ENCODE peak calls at places on chromosomes 4 and X, in ten cellular contexts. R is activated CD8-positive, alpha-beta T cell treated with anti-CD3 and anti-CD28 coated beads, Interleukin-2, amount 10 ng/mL, durations not matched to agents 7 days and 5 days; N is IMR-90; A is non-pigmented ciliary epithelial cell; W is T-helper 2 cell; M is NAMALWA; X is fibroblast of lung; U is MV-4-11; P is stimulated activated naive B cell treated with anti-CD40 and anti-IgM and Interleukin-4, amounts not matched to agents 10 μg/mL and 1 μg/mL and 100 μg/mL, for 72 hours; L is glutamatergic neuron. Y is an unnamed sample.
A peak's percentile ranks its signal among the peaks of the same experiment; 100 is the strongest.

GRCh38 chr4:681736-682451 is 7.1 kb downstream of the SLC49A3 start:
- DNase-seq in R (peak; percentile 62), N (no peak), P (no peak), U (no peak), M (peak; percentile 52), A (no peak), X (no peak), L (peak; percentile 27), W (peak; percentile 32), Y (no peak)

GRCh38 chr4:73619351-73619750 is 885 bp downstream of the RASSF6 start:
- DNase-seq in M (peak; percentile 67), X (no peak), W (no peak), L (no peak), R (no peak), P (no peak), N (no peak), U (no peak), A (no peak), Y (no peak)

GRCh38 chr4:101307901-101308300 is 39.4 kb downstream of the PPP3CA start:
- DNase-seq in A (no peak), L (no peak), X (no peak), U (no peak), M (no peak), P (no peak), N (no peak), W (no peak), R (no peak), Y (no peak)

GRCh38 chrX:21766101-21766500 is 8.2 kb upstream of the SMPX start:
- DNase-seq in X (no peak), A (no peak), N (no peak), U (no peak), P (no peak), W (no peak), L (no peak), M (no peak), R (no peak), Y (no peak)

GRCh38 chrX:64977830-64978229 is 1.6 kb upstream of the ZC4H2 start:
- DNase-seq in P (no peak), N (peak; percentile 28), A (no peak), W (no peak), M (no peak), L (no peak), X (peak; percentile 3), U (no peak), R (no peak), Y (no peak)

GRCh38 chr4:15649914-15650545 is 5.1 kb downstream of the FBXL5 start:
- DNase-seq in R (peak; percentile 81), X (peak; percentile 46), W (peak; percentile 36), L (peak; percentile 19), U (peak; percentile 55), P (peak; percentile 30), N (peak; percentile 63), M (peak; percentile 87), A (no peak), Y (no peak)

GRCh38 chr4:140103676-140104075 is 50.3 kb downstream of the MAML3 start:
- DNase-seq in X (peak; percentile 64), W (no peak), A (no peak), M (no peak), U (peak; percentile 73), N (peak; percentile 62), P (peak; percentile 13), R (peak; percentile 73), L (no peak), Y (no peak)

GRCh38 chr4:7565483-7565882 is 130.8 kb upstream of the PSAPL1 start:
- DNase-seq in X (no peak), A (no peak), R (no peak), P (no peak), N (no peak), L (no peak), W (no peak), U (no peak), M (no peak), Y (no peak)

GRCh38 chr4:187027231-187027760 is 303.6 kb upstream of the FAT1 start:
- DNase-seq in A (no peak), M (no peak), U (no peak), N (peak; percentile 47), W (no peak), P (no peak), X (no peak), R (no peak), L (no peak), Y (no peak)

GRCh38 chrX:30304866-30305265 is 4.3 kb downstream of the NR0B1 start:
- DNase-seq in R (no peak), N (no peak), M (no peak), P (no peak), W (no peak), A (no peak), L (no peak), X (no peak), U (no peak), Y (no peak)

GRCh38 chr4:105025263-105026017 is 121.2 kb upstream of the TET2 start:
- DNase-seq in P (no peak), N (no peak), W (no peak), A (no peak), M (no peak), L (no peak), X (no peak), R (no peak), U (no peak), Y (no peak)

GRCh38 chr4:173878701-173879100 is 348.7 kb upstream of the HAND2 start:
- DNase-seq in M (no peak), X (peak; percentile 51), L (no peak), P (no peak), W (no peak), R (no peak), N (peak; percentile 83), A (no peak), U (no peak), Y (no peak)

GRCh38 chr4:6815029-6815836 is 32.7 kb downstream of the KIAA0232 start:
- DNase-seq in U (no peak), M (no peak), L (no peak), X (no peak), A (no peak), R (no peak), W (no peak), P (no peak), N (no peak), Y (no peak)

GRCh38 chr4:27184508-27185155 is 324.0 kb downstream of the STIM2 start:
- DNase-seq in U (no peak), N (no peak), R (no peak), L (no peak), W (no peak), X (no peak), P (no peak), M (no peak), A (no peak), Y (no peak)

GRCh38 chr4:23068756-23069155 is 376.0 kb downstream of the GBA3 start:
- DNase-seq in P (no peak), A (no peak), U (no peak), W (no peak), M (no peak), L (no peak), X (no peak), N (no peak), R (no peak), Y (no peak)

GRCh38 chrX:68942797-68943196 is 114.0 kb downstream of the EFNB1 start:
- DNase-seq in X (no peak), N (no peak), R (no peak), L (no peak), U (no peak), A (no peak), W (no peak), P (no peak), M (no peak), Y (no peak)

GRCh38 chrX:47515941-47516649 is 33.1 kb upstream of the ZNF41 start:
- DNase-seq in L (no peak), N (peak; percentile 45), W (no peak), R (no peak), M (no peak), X (peak; percentile 84), P (no peak), U (peak; percentile 75), A (no peak), Y (no peak)

GRCh38 chr4:635851-636627 is 10.7 kb downstream of the PDE6B start:
- DNase-seq in L (no peak), W (no peak), R (no peak), U (no peak), X (no peak), P (no peak), A (no peak), N (no peak), M (no peak), Y (no peak)

GRCh38 chr4:38128478-38129451 is 168.6 kb downstream of the PTTG2 start:
- DNase-seq in W (peak; percentile 41), L (no peak), R (peak; percentile 63), P (peak; percentile 35), M (no peak), N (peak; percentile 89), U (peak; percentile 26), X (peak; percentile 56), A (no peak), Y (peak; percentile 72)

GRCh38 chrX:103774070-103774642 is 2.5 kb upstream of the PLP1 start:
- DNase-seq in P (no peak), W (no peak), M (peak; percentile 3), X (peak; percentile 25), R (no peak), A (no peak), N (peak; percentile 52), L (no peak), U (peak; percentile 3), Y (peak; percentile 16)

GRCh38 chrX:49860867-49861535 is 18.3 kb upstream of the USP27X start:
- DNase-seq in N (no peak), P (no peak), A (no peak), R (no peak), X (no peak), W (no peak), M (no peak), L (no peak), U (no peak), Y (no peak)

GRCh38 chr4:89939464-89939863 is 44.8 kb downstream of the MMRN1 start:
- DNase-seq in P (no peak), A (no peak), L (no peak), X (no peak), W (no peak), N (no peak), U (no peak), M (no peak), R (no peak), Y (no peak)

GRCh38 chrX:113473418-113473817 is 632.8 kb upstream of the AMOT start:
- DNase-seq in X (no peak), M (no peak), W (no peak), A (no peak), P (no peak), N (no peak), L (no peak), U (peak; percentile 18), R (no peak), Y (no peak)

GRCh38 chrX:149641832-149642231 is 10.2 kb upstream of the TMEM185A start:
- DNase-seq in U (no peak), N (no peak), W (no peak), R (no peak), A (no peak), L (no peak), X (no peak), P (no peak), M (no peak), Y (no peak)

GRCh38 chr4:38610844-38611550 is 53.0 kb upstream of the KLF3 start:
- DNase-seq in X (no peak), P (no peak), N (no peak), U (no peak), W (no peak), R (no peak), M (no peak), A (no peak), L (no peak), Y (no peak)

GRCh38 chrX:132023896-132024386 is 839 bp downstream of the STK26 start:
- DNase-seq in A (no peak), L (no peak), M (peak; percentile 62), N (no peak), X (no peak), W (peak; percentile 11), U (peak; percentile 44), P (peak; percentile 43), R (peak; percentile 66), Y (no peak)

GRCh38 chr4:17535242-17535641 is 20.3 kb downstream of the CLRN2 start:
- DNase-seq in A (no peak), L (no peak), X (no peak), M (no peak), N (no peak), U (no peak), R (no peak), W (no peak), P (no peak), Y (no peak)

GRCh38 chr4:83082777-83083176 is 31.8 kb downstream of the PLAC8 start:
- DNase-seq in U (peak; percentile 78), R (peak; percentile 27), P (no peak), A (no peak), X (peak; percentile 39), L (no peak), M (no peak), N (no peak), W (no peak), Y (no peak)